ENCODE peak calls at places on chromosomes 1 and 21, in five cellular contexts. One of them, this sample, is unnamed.

GRCh38 chr1:34130306-34130705 is 34.7 kb downstream of the CSMD2 start:
- DNase-seq in spleen: no peak
- DNase-seq in left ventricle myocardium inferior: no peak
- DNase-seq in esophagus squamous epithelium: no peak
- DNase-seq in tibial nerve: no peak
- DNase-seq in this sample: no peak

GRCh38 chr1:226863446-226863845 is 7.0 kb upstream of the PSEN2 start:
- DNase-seq in spleen: no peak
- DNase-seq in left ventricle myocardium inferior: no peak
- DNase-seq in esophagus squamous epithelium: no peak
- DNase-seq in tibial nerve: no peak
- DNase-seq in this sample: no peak

GRCh38 chr1:198519639-198520501 is 20.6 kb downstream of the ATP6V1G3 start:
- DNase-seq in spleen: no peak
- DNase-seq in left ventricle myocardium inferior: no peak
- DNase-seq in esophagus squamous epithelium: no peak
- DNase-seq in tibial nerve: no peak
- DNase-seq in this sample: no peak

GRCh38 chr1:200376521-200376920 is 33.3 kb downstream of the ZNF281 start:
- DNase-seq in spleen: no peak
- DNase-seq in left ventricle myocardium inferior: no peak
- DNase-seq in esophagus squamous epithelium: no peak
- DNase-seq in tibial nerve: no peak
- DNase-seq in this sample: no peak

GRCh38 chr1:112263464-112263863 is 132.6 kb upstream of the CTTNBP2NL start:
- DNase-seq in spleen: no peak
- DNase-seq in left ventricle myocardium inferior: no peak
- DNase-seq in esophagus squamous epithelium: no peak
- DNase-seq in tibial nerve: no peak
- DNase-seq in this sample: no peak

GRCh38 chr1:87902830-87903614 is 574.3 kb downstream of the LMO4 start:
- DNase-seq in spleen: no peak
- DNase-seq in left ventricle myocardium inferior: no peak
- DNase-seq in esophagus squamous epithelium: no peak
- DNase-seq in tibial nerve: no peak
- DNase-seq in this sample: no peak

GRCh38 chr1:211985556-211986264 is 49.6 kb downstream of the INTS7 start:
- DNase-seq in spleen: no peak
- DNase-seq in left ventricle myocardium inferior: no peak
- DNase-seq in esophagus squamous epithelium: no peak
- DNase-seq in tibial nerve: no peak
- DNase-seq in this sample: no peak

GRCh38 chr1:229590119-229590518 is 31.6 kb upstream of the ABCB10 start:
- DNase-seq in spleen: no peak
- DNase-seq in left ventricle myocardium inferior: no peak
- DNase-seq in esophagus squamous epithelium: no peak
- DNase-seq in tibial nerve: no peak
- DNase-seq in this sample: no peak

GRCh38 chr21:37863842-37864241 is 52.4 kb downstream of the KCNJ6 start:
- DNase-seq in spleen: no peak
- DNase-seq in left ventricle myocardium inferior: no peak
- DNase-seq in esophagus squamous epithelium: no peak
- DNase-seq in tibial nerve: no peak
- DNase-seq in this sample: no peak

GRCh38 chr1:84842748-84843231 is 50.2 kb downstream of the LPAR3 start:
- DNase-seq in spleen: no peak
- DNase-seq in left ventricle myocardium inferior: no peak
- DNase-seq in esophagus squamous epithelium: no peak
- DNase-seq in tibial nerve: no peak
- DNase-seq in this sample: no peak

GRCh38 chr1:22259581-22260282 is 116.8 kb upstream of the WNT4 start:
- DNase-seq in spleen: no peak
- DNase-seq in left ventricle myocardium inferior: no peak
- DNase-seq in esophagus squamous epithelium: no peak
- DNase-seq in tibial nerve: no peak
- DNase-seq in this sample: no peak

GRCh38 chr1:156705321-156705917 is at the start of gene CRABP2:
- DNase-seq in spleen: peak
- DNase-seq in left ventricle myocardium inferior: no peak
- DNase-seq in esophagus squamous epithelium: no peak
- DNase-seq in tibial nerve: no peak
- DNase-seq in this sample: no peak

GRCh38 chr1:174160109-174160473 is 771 bp downstream of the RABGAP1L start:
- DNase-seq in spleen: peak
- DNase-seq in left ventricle myocardium inferior: peak
- DNase-seq in esophagus squamous epithelium: no peak
- DNase-seq in tibial nerve: peak
- DNase-seq in this sample: peak

GRCh38 chr1:27145934-27146354 is 9.0 kb downstream of the SLC9A1 start:
- DNase-seq in spleen: no peak
- DNase-seq in left ventricle myocardium inferior: no peak
- DNase-seq in esophagus squamous epithelium: no peak
- DNase-seq in tibial nerve: no peak
- DNase-seq in this sample: no peak

GRCh38 chr1:119388450-119388849 is 19.9 kb downstream of the HAO2 start:
- DNase-seq in spleen: no peak
- DNase-seq in left ventricle myocardium inferior: no peak
- DNase-seq in esophagus squamous epithelium: no peak
- DNase-seq in tibial nerve: no peak
- DNase-seq in this sample: no peak

GRCh38 chr1:5992814-5993552 is 758 bp upstream of the NPHP4 start:
- DNase-seq in spleen: peak
- DNase-seq in left ventricle myocardium inferior: no peak
- DNase-seq in esophagus squamous epithelium: no peak
- DNase-seq in tibial nerve: no peak
- DNase-seq in this sample: peak

GRCh38 chr1:99643021-99643779 is 2.7 kb upstream of the PALMD start:
- DNase-seq in spleen: no peak
- DNase-seq in left ventricle myocardium inferior: no peak
- DNase-seq in esophagus squamous epithelium: no peak
- DNase-seq in tibial nerve: no peak
- DNase-seq in this sample: no peak

GRCh38 chr1:234731371-234732085 is 121.5 kb upstream of the IRF2BP2 start:
- DNase-seq in spleen: peak
- DNase-seq in left ventricle myocardium inferior: no peak
- DNase-seq in esophagus squamous epithelium: no peak
- DNase-seq in tibial nerve: no peak
- DNase-seq in this sample: no peak

GRCh38 chr1:22752339-22752738 is 41.7 kb downstream of the EPHB2 start:
- DNase-seq in spleen: no peak
- DNase-seq in left ventricle myocardium inferior: no peak
- DNase-seq in esophagus squamous epithelium: no peak
- DNase-seq in tibial nerve: no peak
- DNase-seq in this sample: no peak

GRCh38 chr1:90580176-90580575 is 136.9 kb downstream of the BARHL2 start:
- DNase-seq in spleen: no peak
- DNase-seq in left ventricle myocardium inferior: no peak
- DNase-seq in esophagus squamous epithelium: no peak
- DNase-seq in tibial nerve: no peak
- DNase-seq in this sample: no peak

GRCh38 chr21:44487831-44488230 is 32.5 kb downstream of the LRRC3 start:
- DNase-seq in spleen: peak
- DNase-seq in left ventricle myocardium inferior: no peak
- DNase-seq in esophagus squamous epithelium: no peak
- DNase-seq in tibial nerve: no peak
- DNase-seq in this sample: no peak

GRCh38 chr1:94925561-94926364 is 1.1 kb downstream of the CNN3 start:
- DNase-seq in spleen: no peak
- DNase-seq in left ventricle myocardium inferior: peak
- DNase-seq in esophagus squamous epithelium: no peak
- DNase-seq in tibial nerve: peak
- DNase-seq in this sample: peak

GRCh38 chr1:192700834-192701271 is 64.9 kb downstream of the RGS13 start:
- DNase-seq in spleen: no peak
- DNase-seq in left ventricle myocardium inferior: no peak
- DNase-seq in esophagus squamous epithelium: no peak
- DNase-seq in tibial nerve: no peak
- DNase-seq in this sample: no peak

GRCh38 chr1:22296701-22297591 is 154.0 kb upstream of the WNT4 start:
- DNase-seq in spleen: no peak
- DNase-seq in left ventricle myocardium inferior: no peak
- DNase-seq in esophagus squamous epithelium: no peak
- DNase-seq in tibial nerve: no peak
- DNase-seq in this sample: no peak

GRCh38 chr1:220991959-220992704 is 112.9 kb downstream of the HLX start:
- DNase-seq in spleen: no peak
- DNase-seq in left ventricle myocardium inferior: no peak
- DNase-seq in esophagus squamous epithelium: no peak
- DNase-seq in tibial nerve: no peak
- DNase-seq in this sample: no peak

GRCh38 chr1:1279028-1279427 is 1.2 kb upstream of the SCNN1D start:
- DNase-seq in spleen: no peak
- DNase-seq in left ventricle myocardium inferior: no peak
- DNase-seq in esophagus squamous epithelium: no peak
- DNase-seq in tibial nerve: no peak
- DNase-seq in this sample: no peak

GRCh38 chr1:43766086-43766784 is 58.9 kb downstream of the ST3GAL3 start:
- DNase-seq in spleen: no peak
- DNase-seq in left ventricle myocardium inferior: no peak
- DNase-seq in esophagus squamous epithelium: no peak
- DNase-seq in tibial nerve: no peak
- DNase-seq in this sample: no peak

GRCh38 chr1:101697057-101697456 is 299.7 kb downstream of the OLFM3 start:
- DNase-seq in spleen: no peak
- DNase-seq in left ventricle myocardium inferior: no peak
- DNase-seq in esophagus squamous epithelium: no peak
- DNase-seq in tibial nerve: no peak
- DNase-seq in this sample: no peak

GRCh38 chr1:109639841-109640184 is 16.1 kb upstream of the GSTM4 start:
- DNase-seq in spleen: no peak
- DNase-seq in left ventricle myocardium inferior: no peak
- DNase-seq in esophagus squamous epithelium: no peak
- DNase-seq in tibial nerve: peak
- DNase-seq in this sample: no peak

GRCh38 chr1:86975993-86976392 is 61.6 kb downstream of the HS2ST1 start:
- DNase-seq in spleen: no peak
- DNase-seq in left ventricle myocardium inferior: no peak
- DNase-seq in esophagus squamous epithelium: no peak
- DNase-seq in tibial nerve: no peak
- DNase-seq in this sample: no peak

GRCh38 chr1:27428316-27429028 is 36.0 kb downstream of the GPR3 start:
- DNase-seq in spleen: no peak
- DNase-seq in left ventricle myocardium inferior: peak
- DNase-seq in esophagus squamous epithelium: no peak
- DNase-seq in tibial nerve: no peak
- DNase-seq in this sample: peak

GRCh38 chr21:44354001-44354405 is 582 bp downstream of the TRPM2 start:
- DNase-seq in spleen: no peak
- DNase-seq in left ventricle myocardium inferior: no peak
- DNase-seq in esophagus squamous epithelium: no peak
- DNase-seq in tibial nerve: no peak
- DNase-seq in this sample: no peak

GRCh38 chr21:41422546-41423372 is 3.3 kb upstream of the MX1 start:
- DNase-seq in spleen: no peak
- DNase-seq in left ventricle myocardium inferior: no peak
- DNase-seq in esophagus squamous epithelium: no peak
- DNase-seq in tibial nerve: no peak
- DNase-seq in this sample: no peak

DNA sequence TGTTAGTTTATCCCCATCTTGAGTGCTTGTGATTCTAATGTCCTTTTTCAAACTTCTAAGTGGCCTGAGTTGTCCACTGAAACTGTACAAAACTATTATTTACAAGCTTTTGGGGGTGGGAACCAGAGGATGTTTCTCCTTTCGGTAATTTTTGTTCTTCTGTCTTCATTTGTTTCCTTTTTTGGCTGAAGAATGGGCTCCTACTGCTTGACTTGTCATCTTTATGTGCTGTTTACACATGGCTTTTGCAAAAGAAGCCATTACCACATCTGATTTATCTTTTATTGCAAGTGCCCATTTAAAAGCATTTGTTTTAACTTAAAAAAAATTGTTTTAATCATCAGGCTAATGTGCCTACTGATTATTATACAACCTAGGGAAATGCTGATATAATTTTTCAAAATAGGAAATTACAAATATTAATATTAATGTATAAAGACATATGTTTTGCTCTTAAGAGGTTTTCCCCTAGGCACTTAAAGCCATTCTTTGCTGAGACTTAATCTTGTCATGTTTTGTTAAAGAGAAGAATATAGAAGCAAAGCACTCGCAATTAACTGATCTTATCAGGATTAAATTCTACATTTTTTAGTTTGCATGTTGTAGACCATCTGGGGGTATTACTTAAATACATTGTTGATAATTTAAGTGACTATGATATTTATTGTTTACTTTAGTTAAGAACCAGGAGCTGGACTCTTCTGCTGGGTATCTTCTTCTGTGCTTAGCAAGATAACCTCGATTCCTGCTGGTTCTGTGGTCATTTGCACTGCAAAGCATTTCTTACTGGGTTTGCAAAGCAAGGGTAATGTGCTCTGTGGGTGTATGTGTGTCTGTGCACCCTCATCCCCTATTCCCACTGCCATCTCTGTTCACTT is 40.1 kb downstream of the TMEM200B start:
- DNase-seq in spleen: no peak
- DNase-seq in left ventricle myocardium inferior: no peak
- DNase-seq in esophagus squamous epithelium: no peak
- DNase-seq in tibial nerve: no peak
- DNase-seq in this sample: no peak
- H3K27ac ChIP-seq in spleen: no peak
- H3K27ac ChIP-seq in left ventricle myocardium inferior: no peak
- H3K27ac ChIP-seq in esophagus squamous epithelium: no peak
- H3K27ac ChIP-seq in tibial nerve: no peak
- H3K27ac ChIP-seq in this sample: no peak

DNA sequence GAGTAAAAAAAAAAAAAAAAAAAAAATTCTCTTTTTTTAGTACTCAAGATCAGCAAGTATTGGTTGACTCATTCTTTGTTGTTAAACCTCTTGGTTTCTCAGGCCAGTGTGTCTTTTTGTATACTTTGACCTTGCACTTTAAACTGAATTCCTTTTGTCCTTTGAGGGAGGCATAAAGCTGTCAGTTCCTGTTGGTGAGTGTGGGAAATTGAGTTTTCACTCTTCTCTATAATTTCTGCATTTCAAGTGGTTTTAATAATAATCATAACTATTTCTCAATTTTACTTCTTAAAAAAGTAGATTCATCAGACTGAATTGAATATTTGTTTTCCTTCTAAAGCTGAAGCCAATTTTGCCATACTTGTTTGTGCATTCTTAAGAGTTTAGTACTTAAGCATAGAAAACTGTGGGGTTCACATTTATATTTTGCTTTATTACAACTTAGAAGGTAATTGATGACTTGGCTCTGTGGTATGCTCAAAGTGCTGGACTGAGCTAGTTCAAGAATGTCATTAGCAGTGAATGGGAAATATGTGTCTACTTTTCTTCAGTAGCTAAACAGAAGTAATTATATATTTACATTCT is 43.4 kb downstream of the ITSN1 start:
- DNase-seq in spleen: no peak
- DNase-seq in left ventricle myocardium inferior: no peak
- DNase-seq in esophagus squamous epithelium: no peak
- DNase-seq in tibial nerve: no peak
- DNase-seq in this sample: no peak
- H3K27ac ChIP-seq in spleen: peak
- H3K27ac ChIP-seq in left ventricle myocardium inferior: peak
- H3K27ac ChIP-seq in esophagus squamous epithelium: no peak
- H3K27ac ChIP-seq in tibial nerve: peak
- H3K27ac ChIP-seq in this sample: no peak

GRCh38 chr21:23968722-23969647 is 1638.3 kb downstream of the MRPL39 start:
- DNase-seq in spleen: peak
- DNase-seq in left ventricle myocardium inferior: no peak
- DNase-seq in esophagus squamous epithelium: no peak
- DNase-seq in tibial nerve: peak
- DNase-seq in this sample: no peak
- H3K27ac ChIP-seq in spleen: peak
- H3K27ac ChIP-seq in left ventricle myocardium inferior: no peak
- H3K27ac ChIP-seq in esophagus squamous epithelium: no peak
- H3K27ac ChIP-seq in tibial nerve: no peak
- H3K27ac ChIP-seq in this sample: no peak

GRCh38 chr1:205506409-205507196 is 2.1 kb downstream of the CDK18 start:
- DNase-seq in spleen: no peak
- DNase-seq in left ventricle myocardium inferior: no peak
- DNase-seq in esophagus squamous epithelium: no peak
- DNase-seq in tibial nerve: no peak
- DNase-seq in this sample: no peak
- H3K27ac ChIP-seq in spleen: no peak
- H3K27ac ChIP-seq in left ventricle myocardium inferior: peak
- H3K27ac ChIP-seq in esophagus squamous epithelium: no peak
- H3K27ac ChIP-seq in tibial nerve: peak
- H3K27ac ChIP-seq in this sample: peak